ENCODE peak calls at places on chromosomes 5 and 9, in nine cellular contexts. D is HT1080; Q is GM23338; J is kidney glomerular epithelial cell; V is skeletal muscle cell; F is HTR-8/SVneo; N is activated naive CD4-positive, alpha-beta T cell; B is GM04503; X is lower lobe of right lung. G is an unnamed sample.

GRCh38 chr9:129227843-129228189 is 49.8 kb upstream of the IER5L start:
- DNase-seq in D (no peak), Q (no peak), J (no peak), V (no peak), F (no peak), N (no peak), B (no peak), X (no peak), G (no peak)

GRCh38 chr9:122498883-122499288 is 11.7 kb upstream of the OR1J2 start:
- DNase-seq in D (peak; percentile 36), Q (peak; percentile 78), J (peak; percentile 0), V (no peak), F (peak; percentile 48), N (no peak), B (peak; percentile 29), X (no peak), G (peak; percentile 47)

GRCh38 chr5:180021900-180022299 is 49.7 kb downstream of the RNF130 start:
- DNase-seq in D (no peak), Q (peak; percentile 68), J (no peak), V (no peak), F (no peak), N (no peak), B (no peak), X (no peak), G (no peak)

GRCh38 chr9:83238871-83239624 is 176.1 kb upstream of the RASEF start:
- DNase-seq in D (no peak), Q (no peak), J (no peak), V (no peak), F (no peak), N (no peak), B (no peak), X (no peak), G (no peak)

GRCh38 chr5:132479073-132479811 is 11.3 kb downstream of the IRF1 start:
- DNase-seq in D (no peak), Q (no peak), J (no peak), V (no peak), F (no peak), N (no peak), B (no peak), X (no peak), G (no peak)

GRCh38 chr5:60488466-60489130 is 211.4 kb downstream of the DEPDC1B start:
- DNase-seq in D (no peak), Q (no peak), J (no peak), V (peak; percentile 25), F (no peak), N (no peak), B (no peak), X (no peak), G (no peak)

GRCh38 chr5:10021248-10021647 is 228.4 kb downstream of the ATPSCKMT start:
- DNase-seq in D (no peak), Q (peak; percentile 2), J (no peak), V (no peak), F (no peak), N (no peak), B (no peak), X (no peak), G (no peak)

GRCh38 chr5:117690603-117691002 is 1116.0 kb upstream of the SEMA6A start:
- DNase-seq in D (no peak), Q (no peak), J (no peak), V (no peak), F (no peak), N (no peak), B (no peak), X (no peak), G (no peak)

GRCh38 chr9:5448016-5448415 is 2.3 kb upstream of the CD274 start:
- DNase-seq in D (no peak), Q (peak; percentile 16), J (no peak), V (no peak), F (no peak), N (no peak), B (no peak), X (no peak), G (no peak)

GRCh38 chr9:26863074-26863473 is 29.5 kb downstream of the CAAP1 start:
- DNase-seq in D (no peak), Q (peak; percentile 62), J (no peak), V (no peak), F (no peak), N (no peak), B (no peak), X (no peak), G (peak; percentile 8)

GRCh38 chr9:128887914-128888350 is 6.0 kb downstream of the LRRC8A start:
- DNase-seq in D (peak; percentile 47), Q (peak; percentile 66), J (no peak), V (no peak), F (no peak), N (no peak), B (no peak), X (no peak), G (no peak)

GRCh38 chr5:90022002-90022710 is 387.4 kb downstream of the CETN3 start:
- DNase-seq in D (no peak), Q (no peak), J (no peak), V (no peak), F (no peak), N (no peak), B (no peak), X (no peak), G (no peak)

GRCh38 chr5:94433393-94434149 is 184.8 kb downstream of the KIAA0825 start:
- DNase-seq in D (peak; percentile 13), Q (no peak), J (peak; percentile 5), V (peak; percentile 93), F (no peak), N (no peak), B (peak; percentile 72), X (no peak), G (no peak)

GRCh38 chr9:16039988-16040761 is 487.3 kb downstream of the CCDC171 start:
- DNase-seq in D (no peak), Q (peak; percentile 21), J (peak; percentile 91), V (no peak), F (no peak), N (no peak), B (no peak), X (no peak), G (no peak)

GRCh38 chr5:160175438-160176218 is 53.7 kb upstream of the FABP6 start:
- DNase-seq in D (peak; percentile 65), Q (no peak), J (peak; percentile 45), V (no peak), F (peak; percentile 34), N (no peak), B (no peak), X (no peak), G (no peak)

GRCh38 chr5:178196986-178197385 is 7.3 kb upstream of the HNRNPAB start:
- DNase-seq in D (no peak), Q (peak; percentile 65), J (no peak), V (no peak), F (no peak), N (no peak), B (no peak), X (no peak), G (no peak)